ENCODE peak calls at places on chromosomes 6 and 20, in ten cellular contexts. B, Z, Q, X, O, L, A, F, J and E are unnamed samples.

GRCh38 chr6:1424306-1424927 is 35.0 kb downstream of the FOXF2 start:
- DNase-seq in J (peak; percentile 19), Q (peak; percentile 45), X (no peak), B (peak; percentile 79), L (no peak), A (peak; percentile 63), O (peak; percentile 54), Z (peak; percentile 12), F (no peak), E (no peak)

GRCh38 chr20:20038586-20038985 is 13.7 kb downstream of the CRNKL1 start:
- DNase-seq in Z (no peak), L (no peak), Q (no peak), X (no peak), J (no peak), F (no peak), B (no peak), O (no peak), A (no peak), E (no peak)

GRCh38 chr6:90068264-90068663 is 174.0 kb downstream of the GJA10 start:
- DNase-seq in F (no peak), Q (no peak), J (no peak), Z (no peak), A (peak; percentile 72), L (no peak), O (peak; percentile 34), B (peak; percentile 4), X (peak; percentile 29), E (no peak)

GRCh38 chr6:3752538-3753227 is 1.2 kb upstream of the PXDC1 start:
- DNase-seq in Z (no peak), Q (no peak), L (no peak), O (no peak), J (no peak), X (no peak), B (no peak), F (no peak), A (no peak), E (no peak)

GRCh38 chr6:74631558-74631957 is 574.3 kb downstream of the COL12A1 start:
- DNase-seq in Z (no peak), O (no peak), F (no peak), L (no peak), Q (no peak), B (no peak), X (no peak), J (no peak), A (peak; percentile 15), E (no peak)

GRCh38 chr6:129749749-129750120 is 39.8 kb upstream of the ARHGAP18 start:
- DNase-seq in J (no peak), Q (peak; percentile 96), X (no peak), A (peak; percentile 87), L (no peak), Z (no peak), O (no peak), B (peak; percentile 20), F (no peak), E (no peak)

GRCh38 chr6:140441256-140441655 is 1066.8 kb upstream of the CITED2 start:
- DNase-seq in A (peak; percentile 86), O (peak; percentile 16), F (no peak), Q (peak; percentile 49), Z (no peak), L (no peak), B (no peak), J (no peak), X (peak; percentile 64), E (no peak)

GRCh38 chr6:13397359-13398080 is 69.2 kb upstream of the TBC1D7 start:
- DNase-seq in Q (peak; percentile 38), O (peak; percentile 38), A (no peak), L (no peak), J (no peak), F (no peak), Z (no peak), X (no peak), B (no peak), E (no peak)

GRCh38 chr20:45732199-45732598 is 10.1 kb downstream of the SPINT4 start:
- DNase-seq in X (no peak), L (no peak), A (no peak), J (no peak), O (no peak), Z (no peak), F (no peak), Q (no peak), B (no peak), E (no peak)

GRCh38 chr20:9510926-9511325 is 3.5 kb upstream of the LAMP5 start:
- DNase-seq in J (no peak), Z (no peak), O (no peak), Q (no peak), F (no peak), B (no peak), L (no peak), A (no peak), X (no peak), E (no peak)

GRCh38 chr20:12153616-12154015 is 235.9 kb downstream of the BTBD3 start:
- DNase-seq in A (no peak), Z (no peak), X (no peak), L (no peak), Q (no peak), J (peak; percentile 16), F (no peak), B (no peak), O (no peak), E (no peak)

GRCh38 chr6:71979911-71980310 is 93.6 kb downstream of the RIMS1 start:
- DNase-seq in F (no peak), J (no peak), A (peak; percentile 3), O (no peak), L (no peak), Q (no peak), X (no peak), Z (no peak), B (no peak), E (no peak)

GRCh38 chr6:10582774-10583508 is 61.8 kb downstream of the GCNT2 start:
- DNase-seq in L (no peak), B (no peak), X (no peak), A (no peak), Q (no peak), J (peak; percentile 97), O (no peak), F (no peak), Z (no peak), E (peak; percentile 33)

GRCh38 chr6:43644940-43645612 is at the start of gene RSPH9:
- DNase-seq in J (peak; percentile 60), Q (no peak), O (no peak), Z (peak; percentile 61), B (no peak), A (peak; percentile 65), L (peak; percentile 83), F (peak; percentile 33), X (peak; percentile 81), E (peak; percentile 72)

GRCh38 chr6:150036081-150036480 is 10.7 kb upstream of the RAET1L start:
- DNase-seq in X (no peak), J (no peak), Q (no peak), O (no peak), B (no peak), L (no peak), Z (no peak), A (no peak), F (no peak), E (no peak)

GRCh38 chr6:114342826-114343781 is at the start of gene HS3ST5:
- DNase-seq in B (peak; percentile 47), A (peak; percentile 17), L (no peak), J (peak; percentile 68), X (peak; percentile 20), F (no peak), Q (no peak), Z (no peak), O (peak; percentile 85), E (peak; percentile 32)

GRCh38 chr6:170102582-170103481 is 188.0 kb downstream of the DLL1 start:
- DNase-seq in Q (no peak), J (no peak), L (peak; percentile 45), B (no peak), O (no peak), A (no peak), F (no peak), Z (no peak), X (no peak), E (no peak)

GRCh38 chr6:166996406-166996805 is 2.8 kb upstream of the CEP43 start:
- DNase-seq in Q (peak; percentile 85), F (no peak), Z (no peak), B (no peak), X (no peak), L (no peak), J (no peak), O (no peak), A (peak; percentile 38), E (no peak)

GRCh38 chr20:45783656-45784294 is 7.9 kb downstream of the WFDC3 start:
- DNase-seq in X (peak; percentile 40), A (no peak), Z (no peak), F (no peak), L (no peak), O (peak; percentile 66), J (no peak), Q (no peak), B (no peak), E (no peak)

GRCh38 chr6:155717369-155717768 is 261.7 kb upstream of the NOX3 start:
- DNase-seq in Q (peak; percentile 3), O (no peak), J (no peak), F (no peak), A (no peak), Z (no peak), L (no peak), B (no peak), X (no peak), E (no peak)